ENCODE peak calls at places on chromosome 18, in nine cellular contexts. One of them, this sample, is unnamed. For H3K4me1, the result is how much of the 10 kb centered on the place peaks cover.

GRCh38 chr18:40355701-40356100 is 1599.3 kb upstream of the PIK3C3 start:
- DNase-seq in tibial artery: no peak
- DNase-seq in psoas muscle: no peak
- DNase-seq in CD4-positive, alpha-beta memory T cell: no peak
- DNase-seq in trophoblast cell: no peak
- DNase-seq in neural progenitor cell: no peak
- DNase-seq in heart left ventricle: no peak
- DNase-seq in cardiac muscle cell: no peak
- DNase-seq in mucosa of descending colon: no peak
- DNase-seq in this sample: no peak

GRCh38 chr18:24831091-24831490 is 370.7 kb downstream of the HRH4 start:
- DNase-seq in heart left ventricle: no peak
- DNase-seq in cardiac muscle cell: no peak
- DNase-seq in tibial artery: no peak
- DNase-seq in mucosa of descending colon: no peak
- DNase-seq in CD4-positive, alpha-beta memory T cell: no peak
- DNase-seq in psoas muscle: no peak
- DNase-seq in neural progenitor cell: no peak
- DNase-seq in trophoblast cell: no peak
- DNase-seq in this sample: no peak

GRCh38 chr18:45255142-45255890 is 360.0 kb upstream of the SLC14A2 start:
- DNase-seq in psoas muscle: no peak
- DNase-seq in cardiac muscle cell: no peak
- DNase-seq in heart left ventricle: no peak
- DNase-seq in neural progenitor cell: peak
- DNase-seq in mucosa of descending colon: no peak
- DNase-seq in CD4-positive, alpha-beta memory T cell: no peak
- DNase-seq in tibial artery: no peak
- DNase-seq in trophoblast cell: no peak
- DNase-seq in this sample: no peak

GRCh38 chr18:11040823-11041712 is 108.3 kb downstream of the PIEZO2 start:
- DNase-seq in psoas muscle: no peak
- DNase-seq in cardiac muscle cell: peak
- DNase-seq in heart left ventricle: no peak
- DNase-seq in trophoblast cell: peak
- DNase-seq in mucosa of descending colon: no peak
- DNase-seq in tibial artery: no peak
- DNase-seq in neural progenitor cell: peak
- DNase-seq in CD4-positive, alpha-beta memory T cell: peak
- DNase-seq in this sample: no peak

GRCh38 chr18:22846088-22846683 is 86.9 kb upstream of the RBBP8 start:
- DNase-seq in psoas muscle: no peak
- DNase-seq in heart left ventricle: no peak
- DNase-seq in tibial artery: no peak
- DNase-seq in CD4-positive, alpha-beta memory T cell: no peak
- DNase-seq in cardiac muscle cell: peak
- DNase-seq in trophoblast cell: no peak
- DNase-seq in mucosa of descending colon: no peak
- DNase-seq in neural progenitor cell: peak
- DNase-seq in this sample: no peak

GRCh38 chr18:48623468-48624220 is 84.8 kb downstream of the CTIF start:
- DNase-seq in psoas muscle: no peak
- DNase-seq in mucosa of descending colon: no peak
- DNase-seq in CD4-positive, alpha-beta memory T cell: no peak
- DNase-seq in heart left ventricle: no peak
- DNase-seq in neural progenitor cell: no peak
- DNase-seq in trophoblast cell: peak
- DNase-seq in cardiac muscle cell: no peak
- DNase-seq in tibial artery: no peak
- DNase-seq in this sample: no peak

GRCh38 chr18:13272411-13272810 is 53.9 kb downstream of the LDLRAD4 start:
- DNase-seq in mucosa of descending colon: no peak
- DNase-seq in neural progenitor cell: no peak
- DNase-seq in CD4-positive, alpha-beta memory T cell: no peak
- DNase-seq in trophoblast cell: no peak
- DNase-seq in psoas muscle: no peak
- DNase-seq in heart left ventricle: no peak
- DNase-seq in cardiac muscle cell: no peak
- DNase-seq in tibial artery: no peak
- DNase-seq in this sample: no peak

GRCh38 chr18:45730832-45731545 is 7.0 kb downstream of the SLC14A1 start:
- DNase-seq in psoas muscle: no peak
- DNase-seq in tibial artery: no peak
- DNase-seq in neural progenitor cell: no peak
- DNase-seq in trophoblast cell: no peak
- DNase-seq in heart left ventricle: no peak
- DNase-seq in mucosa of descending colon: no peak
- DNase-seq in CD4-positive, alpha-beta memory T cell: no peak
- DNase-seq in cardiac muscle cell: no peak
- DNase-seq in this sample: no peak

GRCh38 chr18:35467624-35468016 is 30.1 kb downstream of the INO80C start:
- DNase-seq in heart left ventricle: no peak
- DNase-seq in tibial artery: no peak
- DNase-seq in mucosa of descending colon: no peak
- DNase-seq in psoas muscle: no peak
- DNase-seq in CD4-positive, alpha-beta memory T cell: no peak
- DNase-seq in neural progenitor cell: peak
- DNase-seq in trophoblast cell: peak
- DNase-seq in cardiac muscle cell: no peak
- DNase-seq in this sample: no peak

GRCh38 chr18:35466815-35467623 is 30.7 kb downstream of the INO80C start:
- DNase-seq in neural progenitor cell: no peak
- DNase-seq in cardiac muscle cell: no peak
- DNase-seq in heart left ventricle: no peak
- DNase-seq in trophoblast cell: no peak
- DNase-seq in mucosa of descending colon: no peak
- DNase-seq in tibial artery: no peak
- DNase-seq in CD4-positive, alpha-beta memory T cell: no peak
- DNase-seq in psoas muscle: no peak
- DNase-seq in this sample: no peak

GRCh38 chr18:35464731-35465728 is 32.7 kb downstream of the INO80C start:
- DNase-seq in trophoblast cell: no peak
- DNase-seq in neural progenitor cell: no peak
- DNase-seq in heart left ventricle: no peak
- DNase-seq in cardiac muscle cell: no peak
- DNase-seq in psoas muscle: no peak
- DNase-seq in CD4-positive, alpha-beta memory T cell: no peak
- DNase-seq in mucosa of descending colon: no peak
- DNase-seq in tibial artery: no peak
- DNase-seq in this sample: no peak

GRCh38 chr18:35463837-35464236 is 33.9 kb downstream of the INO80C start:
- DNase-seq in CD4-positive, alpha-beta memory T cell: no peak
- DNase-seq in heart left ventricle: no peak
- DNase-seq in cardiac muscle cell: no peak
- DNase-seq in trophoblast cell: no peak
- DNase-seq in psoas muscle: no peak
- DNase-seq in tibial artery: no peak
- DNase-seq in neural progenitor cell: no peak
- DNase-seq in mucosa of descending colon: no peak
- DNase-seq in this sample: no peak

GRCh38 chr18:35466334-35466733 is 31.4 kb downstream of the INO80C start:
- DNase-seq in CD4-positive, alpha-beta memory T cell: no peak
- DNase-seq in cardiac muscle cell: no peak
- DNase-seq in neural progenitor cell: no peak
- DNase-seq in heart left ventricle: no peak
- DNase-seq in mucosa of descending colon: no peak
- DNase-seq in psoas muscle: no peak
- DNase-seq in tibial artery: no peak
- DNase-seq in trophoblast cell: no peak
- DNase-seq in this sample: no peak
- H3K4me1 ChIP-seq in CD4-positive, alpha-beta memory T cell: under half
- H3K4me1 ChIP-seq in cardiac muscle cell: under half
- H3K4me1 ChIP-seq in neural progenitor cell: under half
- H3K4me1 ChIP-seq in heart left ventricle: half or more
- H3K4me1 ChIP-seq in mucosa of descending colon: under half
- H3K4me1 ChIP-seq in psoas muscle: under half
- H3K4me1 ChIP-seq in tibial artery: under half
- H3K4me1 ChIP-seq in trophoblast cell: under half
- H3K4me1 ChIP-seq in this sample: under half

GRCh38 chr18:5895886-5896740 is 791 bp upstream of the TMEM200C start:
- DNase-seq in heart left ventricle: peak
- DNase-seq in mucosa of descending colon: peak
- DNase-seq in CD4-positive, alpha-beta memory T cell: no peak
- DNase-seq in cardiac muscle cell: peak
- DNase-seq in tibial artery: peak
- DNase-seq in psoas muscle: peak
- DNase-seq in trophoblast cell: no peak
- DNase-seq in neural progenitor cell: peak
- DNase-seq in this sample: peak
- H3K4me3 ChIP-seq in heart left ventricle: peak
- H3K4me3 ChIP-seq in mucosa of descending colon: no peak
- H3K4me3 ChIP-seq in CD4-positive, alpha-beta memory T cell: no peak
- H3K4me3 ChIP-seq in cardiac muscle cell: peak
- H3K4me3 ChIP-seq in tibial artery: peak
- H3K4me3 ChIP-seq in psoas muscle: peak
- H3K4me3 ChIP-seq in trophoblast cell: peak
- H3K4me3 ChIP-seq in neural progenitor cell: peak
- H3K4me3 ChIP-seq in this sample: peak

GRCh38 chr18:63265322-63265721 is 54.2 kb downstream of the BCL2 start:
- DNase-seq in tibial artery: no peak
- DNase-seq in trophoblast cell: no peak
- DNase-seq in psoas muscle: no peak
- DNase-seq in cardiac muscle cell: no peak
- DNase-seq in CD4-positive, alpha-beta memory T cell: no peak
- DNase-seq in mucosa of descending colon: no peak
- DNase-seq in heart left ventricle: no peak
- DNase-seq in neural progenitor cell: no peak
- DNase-seq in this sample: no peak
- H3K4me1 ChIP-seq in tibial artery: under half
- H3K4me1 ChIP-seq in trophoblast cell: under half
- H3K4me1 ChIP-seq in psoas muscle: under half
- H3K4me1 ChIP-seq in cardiac muscle cell: under half
- H3K4me1 ChIP-seq in CD4-positive, alpha-beta memory T cell: half or more
- H3K4me1 ChIP-seq in mucosa of descending colon: under half
- H3K4me1 ChIP-seq in heart left ventricle: under half
- H3K4me1 ChIP-seq in neural progenitor cell: under half
- H3K4me1 ChIP-seq in this sample: under half

GRCh38 chr18:74407888-74408287 is 49.2 kb downstream of the DIPK1C start:
- DNase-seq in psoas muscle: no peak
- DNase-seq in neural progenitor cell: no peak
- DNase-seq in cardiac muscle cell: no peak
- DNase-seq in CD4-positive, alpha-beta memory T cell: no peak
- DNase-seq in mucosa of descending colon: no peak
- DNase-seq in tibial artery: no peak
- DNase-seq in heart left ventricle: no peak
- DNase-seq in trophoblast cell: no peak
- DNase-seq in this sample: no peak
- H3K4me3 ChIP-seq in psoas muscle: no peak
- H3K4me3 ChIP-seq in neural progenitor cell: no peak
- H3K4me3 ChIP-seq in cardiac muscle cell: no peak
- H3K4me3 ChIP-seq in CD4-positive, alpha-beta memory T cell: no peak
- H3K4me3 ChIP-seq in mucosa of descending colon: no peak
- H3K4me3 ChIP-seq in tibial artery: no peak
- H3K4me3 ChIP-seq in heart left ventricle: no peak
- H3K4me3 ChIP-seq in trophoblast cell: no peak
- H3K4me3 ChIP-seq in this sample: no peak

DNA sequence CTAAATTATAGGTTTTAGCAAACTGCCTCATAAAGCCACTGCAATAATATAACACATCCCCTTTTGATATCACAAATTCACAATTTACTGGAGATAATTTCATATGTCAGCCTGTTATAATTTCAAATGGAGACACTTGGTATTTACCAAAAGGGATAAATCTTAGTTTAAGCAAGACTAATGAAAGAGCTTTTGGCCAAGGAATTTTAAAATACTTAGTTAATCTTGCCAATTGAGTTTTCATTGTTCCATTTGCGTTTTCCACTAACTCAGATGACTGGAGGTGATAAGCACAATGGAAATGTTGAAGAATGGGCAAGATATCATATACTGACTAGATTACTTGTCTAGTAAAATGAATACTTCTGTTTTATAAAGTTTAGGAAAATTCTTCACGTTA is 379.3 kb upstream of the SYT4 start:
- DNase-seq in CD4-positive, alpha-beta memory T cell: no peak
- DNase-seq in cardiac muscle cell: no peak
- DNase-seq in psoas muscle: no peak
- DNase-seq in trophoblast cell: no peak
- DNase-seq in tibial artery: no peak
- DNase-seq in heart left ventricle: no peak
- DNase-seq in neural progenitor cell: no peak
- DNase-seq in mucosa of descending colon: no peak
- DNase-seq in this sample: no peak
- H3K4me1 ChIP-seq in CD4-positive, alpha-beta memory T cell: under half
- H3K4me1 ChIP-seq in cardiac muscle cell: under half
- H3K4me1 ChIP-seq in psoas muscle: under half
- H3K4me1 ChIP-seq in trophoblast cell: under half
- H3K4me1 ChIP-seq in tibial artery: under half
- H3K4me1 ChIP-seq in heart left ventricle: under half
- H3K4me1 ChIP-seq in neural progenitor cell: under half
- H3K4me1 ChIP-seq in mucosa of descending colon: under half
- H3K4me1 ChIP-seq in this sample: under half

GRCh38 chr18:50796495-50796894 is 23.3 kb downstream of the MRO start:
- DNase-seq in trophoblast cell: no peak
- DNase-seq in cardiac muscle cell: no peak
- DNase-seq in CD4-positive, alpha-beta memory T cell: no peak
- DNase-seq in mucosa of descending colon: no peak
- DNase-seq in neural progenitor cell: no peak
- DNase-seq in psoas muscle: no peak
- DNase-seq in tibial artery: no peak
- DNase-seq in heart left ventricle: no peak
- DNase-seq in this sample: no peak
- H3K4me3 ChIP-seq in trophoblast cell: no peak
- H3K4me3 ChIP-seq in cardiac muscle cell: no peak
- H3K4me3 ChIP-seq in CD4-positive, alpha-beta memory T cell: no peak
- H3K4me3 ChIP-seq in mucosa of descending colon: no peak
- H3K4me3 ChIP-seq in neural progenitor cell: no peak
- H3K4me3 ChIP-seq in psoas muscle: no peak
- H3K4me3 ChIP-seq in tibial artery: no peak
- H3K4me3 ChIP-seq in heart left ventricle: no peak
- H3K4me3 ChIP-seq in this sample: no peak

GRCh38 chr18:58596265-58596681 is 32.6 kb downstream of the ALPK2 start:
- DNase-seq in cardiac muscle cell: peak
- DNase-seq in trophoblast cell: no peak
- DNase-seq in tibial artery: no peak
- DNase-seq in neural progenitor cell: no peak
- DNase-seq in mucosa of descending colon: no peak
- DNase-seq in CD4-positive, alpha-beta memory T cell: no peak
- DNase-seq in heart left ventricle: no peak
- DNase-seq in psoas muscle: no peak
- DNase-seq in this sample: no peak

GRCh38 chr18:58592223-58593214 is 36.4 kb downstream of the ALPK2 start:
- DNase-seq in tibial artery: no peak
- DNase-seq in heart left ventricle: no peak
- DNase-seq in CD4-positive, alpha-beta memory T cell: no peak
- DNase-seq in cardiac muscle cell: peak
- DNase-seq in neural progenitor cell: peak
- DNase-seq in mucosa of descending colon: no peak
- DNase-seq in trophoblast cell: no peak
- DNase-seq in psoas muscle: no peak
- DNase-seq in this sample: no peak

GRCh38 chr18:58591286-58591685 is 37.6 kb downstream of the ALPK2 start:
- DNase-seq in tibial artery: no peak
- DNase-seq in heart left ventricle: no peak
- DNase-seq in trophoblast cell: no peak
- DNase-seq in psoas muscle: no peak
- DNase-seq in neural progenitor cell: no peak
- DNase-seq in CD4-positive, alpha-beta memory T cell: no peak
- DNase-seq in mucosa of descending colon: no peak
- DNase-seq in cardiac muscle cell: no peak
- DNase-seq in this sample: no peak

GRCh38 chr18:58590827-58591226 is 38.1 kb downstream of the ALPK2 start:
- DNase-seq in heart left ventricle: no peak
- DNase-seq in CD4-positive, alpha-beta memory T cell: no peak
- DNase-seq in tibial artery: no peak
- DNase-seq in cardiac muscle cell: no peak
- DNase-seq in mucosa of descending colon: no peak
- DNase-seq in neural progenitor cell: no peak
- DNase-seq in psoas muscle: no peak
- DNase-seq in trophoblast cell: no peak
- DNase-seq in this sample: no peak

GRCh38 chr18:58593930-58594329 is 35.0 kb downstream of the ALPK2 start:
- DNase-seq in mucosa of descending colon: no peak
- DNase-seq in CD4-positive, alpha-beta memory T cell: no peak
- DNase-seq in tibial artery: no peak
- DNase-seq in heart left ventricle: no peak
- DNase-seq in trophoblast cell: no peak
- DNase-seq in neural progenitor cell: no peak
- DNase-seq in cardiac muscle cell: no peak
- DNase-seq in psoas muscle: no peak
- DNase-seq in this sample: no peak
- H3K4me1 ChIP-seq in mucosa of descending colon: under half
- H3K4me1 ChIP-seq in CD4-positive, alpha-beta memory T cell: under half
- H3K4me1 ChIP-seq in tibial artery: under half
- H3K4me1 ChIP-seq in heart left ventricle: under half
- H3K4me1 ChIP-seq in trophoblast cell: under half
- H3K4me1 ChIP-seq in neural progenitor cell: under half
- H3K4me1 ChIP-seq in cardiac muscle cell: under half
- H3K4me1 ChIP-seq in psoas muscle: under half
- H3K4me1 ChIP-seq in this sample: under half

This sample was measured in breast epithelium.